ENCODE peak calls at places on chromosomes 5 and 9, in seven cellular contexts. T, N, P, D, K, O and G are unnamed samples.

GRCh38 chr9:131072107-131072870 is 24.0 kb upstream of the AIF1L start:
- DNase-seq in T (no peak), N (no peak), P (no peak), D (no peak), K (no peak), O (no peak), G (no peak)

GRCh38 chr9:109986423-109987055 is 206.5 kb downstream of the PALM2AKAP2 start:
- DNase-seq in T (peak; percentile 81), N (peak; percentile 77), P (no peak), D (peak; percentile 93), K (no peak), O (no peak), G (no peak)

GRCh38 chr9:132978451-132979087 is at the start of gene GFI1B:
- DNase-seq in T (no peak), N (no peak), P (peak; percentile 47), D (no peak), K (peak; percentile 70), O (no peak), G (no peak)

GRCh38 chr5:92147792-92148191 is 764.7 kb upstream of the ARRDC3 start:
- DNase-seq in T (no peak), N (no peak), P (no peak), D (no peak), K (no peak), O (no peak), G (no peak)

GRCh38 chr5:3593771-3594513 is 1.7 kb upstream of the IRX1 start:
- DNase-seq in T (no peak), N (no peak), P (peak; percentile 59), D (no peak), K (peak; percentile 47), O (no peak), G (no peak)

GRCh38 chr9:127059648-127060365 is 62.6 kb downstream of the ANGPTL2 start:
- DNase-seq in T (no peak), N (no peak), P (no peak), D (no peak), K (no peak), O (no peak), G (no peak)

GRCh38 chr5:125408582-125409069 is 662.2 kb upstream of the ZNF608 start:
- DNase-seq in T (peak; percentile 10), N (peak; percentile 80), P (no peak), D (peak; percentile 88), K (no peak), O (no peak), G (no peak)

GRCh38 chr9:125255781-125256391 is 5.7 kb upstream of the GAPVD1 start:
- DNase-seq in T (no peak), N (peak; percentile 18), P (no peak), D (no peak), K (no peak), O (no peak), G (no peak)

GRCh38 chr9:124008855-124009834 is 2.4 kb upstream of the LHX2 start:
- DNase-seq in T (no peak), N (no peak), P (no peak), D (no peak), K (peak; percentile 81), O (no peak), G (peak; percentile 69)

GRCh38 chr5:53827072-53827471 is 266.6 kb downstream of the NDUFS4 start:
- DNase-seq in T (no peak), N (no peak), P (no peak), D (no peak), K (no peak), O (no peak), G (no peak)
- H3K18ac ChIP-seq in T (no peak overlapping the region), N (no peak overlapping the region), P (no peak overlapping the region), D (no peak overlapping the region), K (no peak overlapping the region), O (no peak overlapping the region), G (no peak overlapping the region)

DNA sequence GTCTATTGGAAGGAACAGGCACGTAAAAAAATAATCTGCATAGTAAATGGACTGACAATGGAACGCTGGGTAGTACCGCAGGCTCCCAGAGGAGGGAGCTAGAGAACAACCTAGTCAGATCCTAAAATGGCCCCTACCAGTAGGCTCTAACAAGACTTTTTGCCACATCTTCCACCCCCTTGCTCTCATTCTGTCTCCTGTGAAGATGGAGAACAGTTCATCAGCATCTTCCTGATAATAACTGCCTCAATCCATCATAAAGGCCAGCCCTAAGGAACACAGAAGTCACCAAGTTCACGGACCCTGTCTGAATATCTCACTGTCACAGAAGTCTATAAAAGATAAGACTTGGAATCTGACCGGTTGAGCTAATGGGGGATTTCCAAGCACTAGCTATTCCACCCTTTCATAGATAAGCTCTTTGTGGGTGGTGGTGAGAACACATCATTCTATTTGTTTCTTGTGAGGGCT is 133.4 kb downstream of the SLC1A3 start:
- DNase-seq in T (peak; percentile 95), N (peak; percentile 54), P (peak; percentile 83), D (peak; percentile 69), K (peak; percentile 82), O (peak; percentile 68), G (peak; percentile 73)
- H3K4me2 ChIP-seq in T (no peak overlapping the region), N (no peak overlapping the region), P (no peak overlapping the region), D (peak overlapping the region; percentile 78), K (peak overlapping the region; percentile 2), O (no peak overlapping the region), G (no peak overlapping the region)

DNA sequence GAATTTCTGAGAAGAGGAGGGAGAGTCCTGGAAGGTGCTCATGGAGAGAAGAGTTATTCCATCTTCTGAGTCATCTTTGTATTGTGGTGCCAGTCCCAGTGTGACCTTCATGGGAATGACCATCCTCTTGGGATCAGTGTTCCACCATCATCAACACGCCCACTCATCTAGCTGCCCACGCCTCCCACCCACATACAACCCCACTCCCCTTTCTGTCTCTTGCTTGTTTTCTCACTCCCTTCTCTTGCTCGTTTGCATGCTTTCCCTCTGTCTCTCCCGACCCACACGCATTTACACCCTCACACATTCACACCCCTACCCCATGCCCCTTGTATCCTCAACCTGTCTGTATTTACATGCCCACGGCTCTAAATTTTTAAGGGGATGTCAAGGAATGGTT is 160.2 kb downstream of the ARHGAP26 start:
- DNase-seq in T (no peak), N (no peak), P (no peak), D (no peak), K (no peak), O (no peak), G (no peak)
- H3K18ac ChIP-seq in T (no peak overlapping the region), N (no peak overlapping the region), P (no peak overlapping the region), D (no peak overlapping the region), K (no peak overlapping the region), O (no peak overlapping the region), G (no peak overlapping the region)

DNA sequence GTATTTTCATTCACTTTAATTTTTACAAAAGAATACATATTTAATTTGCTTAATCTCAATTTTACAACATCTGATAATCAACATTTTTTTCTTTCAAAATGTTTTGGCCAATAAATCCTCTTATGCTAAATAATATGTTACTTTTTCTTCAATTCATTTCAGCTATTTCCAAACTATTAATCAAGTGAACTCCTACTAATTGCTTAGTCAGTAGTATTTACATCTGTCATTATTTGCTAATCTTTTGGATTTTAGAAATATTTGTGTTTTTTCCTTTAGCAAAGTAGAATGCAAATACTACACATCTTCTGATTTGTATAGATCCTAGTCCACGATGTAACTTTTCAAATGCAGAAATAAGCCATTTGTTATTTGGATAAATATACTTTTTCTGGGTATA is 1.6 kb upstream of the TNPO1 start:
- DNase-seq in T (no peak), N (no peak), P (no peak), D (no peak), K (no peak), O (no peak), G (no peak)
- H3K4me2 ChIP-seq in T (no peak overlapping the region), N (no peak overlapping the region), P (no peak overlapping the region), D (no peak overlapping the region), K (no peak overlapping the region), O (no peak overlapping the region), G (no peak overlapping the region)

DNA sequence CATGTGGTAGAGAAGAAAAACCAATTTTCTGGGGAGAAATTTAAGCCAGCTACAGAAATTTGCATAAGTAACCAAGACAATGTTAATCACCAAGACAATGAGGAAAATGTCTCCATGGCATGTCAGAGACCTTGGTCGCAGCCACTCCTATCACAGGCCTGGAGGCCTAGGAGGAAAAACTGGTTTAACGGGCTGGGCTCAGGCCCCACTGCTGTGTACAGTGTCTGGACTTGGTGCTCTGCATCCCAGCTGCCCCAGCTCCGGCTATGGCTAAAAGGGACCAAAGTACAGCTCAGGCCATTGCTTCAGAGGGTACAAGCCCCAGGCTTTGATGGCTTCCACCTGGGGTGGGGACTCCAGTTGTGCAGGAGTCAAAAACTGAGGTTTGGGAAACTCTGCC is 1075.1 kb upstream of the CDH18 start:
- DNase-seq in T (peak; percentile 42), N (no peak), P (no peak), D (no peak), K (no peak), O (no peak), G (no peak)
- H3K18ac ChIP-seq in T (no peak overlapping the region), N (no peak overlapping the region), P (no peak overlapping the region), D (no peak overlapping the region), K (no peak overlapping the region), O (no peak overlapping the region), G (no peak overlapping the region)

GRCh38 chr9:106677374-106677773 is 185.6 kb upstream of the ZNF462 start:
- DNase-seq in T (no peak), N (no peak), P (peak; percentile 9), D (no peak), K (no peak), O (no peak), G (no peak)
- H3K4me2 ChIP-seq in T (no peak overlapping the region), N (no peak overlapping the region), P (no peak overlapping the region), D (no peak overlapping the region), K (no peak overlapping the region), O (peak overlapping the region; percentile 53), G (no peak overlapping the region)

GRCh38 chr5:154646841-154647759 is 108.1 kb upstream of the LARP1 start:
- DNase-seq in T (peak; percentile 70), N (peak; percentile 49), P (peak; percentile 89), D (peak; percentile 12), K (peak; percentile 77), O (peak; percentile 34), G (no peak)
- H3K18ac ChIP-seq in T (peak overlapping the region; percentile 7), N (no peak overlapping the region), P (peak overlapping the region; percentile 13), D (no peak overlapping the region), K (peak overlapping the region; percentile 47), O (peak overlapping the region; percentile 83), G (peak overlapping the region; percentile 92)

DNA sequence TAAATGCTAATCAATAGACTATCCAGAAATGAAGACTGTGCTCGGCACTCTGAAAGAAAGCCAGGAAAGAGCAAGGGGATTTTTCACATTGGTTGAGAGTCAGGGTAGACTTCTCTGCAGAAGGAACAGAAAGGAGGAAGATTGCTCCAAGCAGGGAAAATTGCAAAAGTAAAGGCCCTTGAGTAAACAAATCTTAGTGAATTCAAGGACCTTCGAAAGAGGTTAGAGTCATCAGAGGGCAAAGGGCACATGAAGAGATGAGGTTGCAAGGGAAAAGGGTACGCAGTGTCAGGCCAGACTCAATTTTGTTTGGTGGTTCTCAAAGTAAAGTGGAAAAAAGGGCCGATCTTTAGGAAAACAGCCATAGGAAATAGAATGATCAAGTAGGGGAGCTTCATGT is 157.5 kb upstream of the RAI14 start:
- DNase-seq in T (peak; percentile 30), N (peak; percentile 77), P (no peak), D (no peak), K (no peak), O (no peak), G (no peak)
- H3K4me2 ChIP-seq in T (no peak overlapping the region), N (no peak overlapping the region), P (no peak overlapping the region), D (peak overlapping the region; percentile 72), K (no peak overlapping the region), O (no peak overlapping the region), G (no peak overlapping the region)

DNA sequence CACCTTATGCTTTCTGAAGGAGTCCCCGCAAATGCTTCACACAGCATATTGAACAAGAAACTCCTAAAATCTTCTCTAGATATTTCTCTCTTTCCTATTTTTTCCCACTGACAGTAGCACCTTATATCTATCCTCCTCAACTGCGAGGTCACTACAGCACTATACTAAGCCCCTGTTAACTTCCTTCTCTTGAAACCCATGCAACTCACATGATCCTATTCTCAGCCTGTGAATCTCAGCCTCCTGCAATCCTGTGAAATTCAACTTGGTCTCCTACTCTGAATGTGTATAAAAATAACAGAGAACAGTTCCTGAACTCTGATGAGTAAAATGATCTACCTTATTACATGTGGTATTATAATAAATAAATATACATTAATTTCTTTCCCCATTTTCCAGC is 6.1 kb upstream of the PLGRKT start:
- DNase-seq in T (no peak), N (no peak), P (no peak), D (no peak), K (no peak), O (no peak), G (no peak)
- H3K18ac ChIP-seq in T (no peak overlapping the region), N (no peak overlapping the region), P (no peak overlapping the region), D (no peak overlapping the region), K (no peak overlapping the region), O (no peak overlapping the region), G (no peak overlapping the region)